ENCODE peak calls at places on chromosomes 11 and 22, in ten cellular contexts. S is small intestine; G is kidney epithelial cell; D is neuronal stem cell; K is prostate gland; B is NT2/D1; L is PC-3; M is naive thymus-derived CD4-positive, alpha-beta T cell; I is cardiac muscle cell; V is uterus. A is an unnamed sample.

GRCh38 chr11:90204832-90205646 is 17.8 kb downstream of the CHORDC1 start:
- DNase-seq in G (no peak), S (peak; percentile 56), B (no peak), V (no peak), M (no peak), K (no peak), L (peak; percentile 75), D (peak; percentile 54), I (peak; percentile 52), A (no peak)

GRCh38 chr22:48737461-48738203 is 1090.0 kb downstream of the BRD1 start:
- DNase-seq in D (no peak), B (no peak), K (no peak), L (no peak), I (no peak), G (no peak), M (no peak), V (no peak), S (no peak), A (no peak)

GRCh38 chr11:83998921-83999320 is 712.8 kb upstream of the CCDC90B start:
- DNase-seq in K (no peak), L (no peak), D (no peak), V (no peak), B (no peak), G (no peak), M (no peak), I (no peak), S (no peak), A (no peak)

GRCh38 chr11:120214581-120214980 is 3.7 kb downstream of the OAF start:
- DNase-seq in L (no peak), D (no peak), V (no peak), M (no peak), S (no peak), I (no peak), G (no peak), K (no peak), B (no peak), A (no peak)

GRCh38 chr11:105923814-105924213 is 98.2 kb downstream of the MSANTD4 start:
- DNase-seq in L (peak; percentile 80), D (no peak), K (no peak), V (no peak), S (no peak), G (no peak), M (no peak), I (no peak), B (no peak), A (no peak)

GRCh38 chr11:44630511-44631210 is 65.2 kb downstream of the CD82 start:
- DNase-seq in D (no peak), L (no peak), B (no peak), M (no peak), K (peak; percentile 2), G (no peak), V (peak; percentile 10), S (no peak), I (no peak), A (peak; percentile 5)

GRCh38 chr11:44978279-44978960 is 27.7 kb upstream of the TP53I11 start:
- DNase-seq in S (no peak), M (no peak), B (no peak), K (no peak), L (no peak), G (no peak), D (no peak), I (no peak), V (no peak), A (no peak)

GRCh38 chr22:31094741-31095140 is 12.6 kb downstream of the SELENOM start:
- DNase-seq in B (no peak), D (no peak), M (no peak), G (no peak), S (no peak), K (no peak), L (no peak), V (no peak), I (no peak), A (no peak)

GRCh38 chr11:131744847-131745246 is 374.4 kb downstream of the NTM start:
- DNase-seq in G (no peak), D (no peak), I (no peak), S (no peak), V (no peak), M (no peak), K (no peak), L (peak; percentile 39), B (no peak), A (no peak)

GRCh38 chr22:26777402-26777801 is 120.0 kb downstream of the MIAT start:
- DNase-seq in L (peak; percentile 5), G (no peak), I (no peak), B (peak; percentile 78), M (no peak), V (no peak), K (no peak), S (no peak), D (no peak), A (no peak)

GRCh38 chr11:2137202-2138071 is 1.8 kb downstream of the IGF2 start:
- DNase-seq in I (peak; percentile 89), K (peak; percentile 43), B (no peak), V (peak; percentile 71), L (peak; percentile 49), M (no peak), G (no peak), S (no peak), D (peak; percentile 80), A (peak; percentile 46)

GRCh38 chr11:27485930-27486773 is 13.6 kb upstream of the LGR4 start:
- DNase-seq in L (peak; percentile 85), G (no peak), I (peak; percentile 64), V (peak; percentile 42), M (no peak), B (no peak), D (peak; percentile 56), K (peak; percentile 59), S (peak; percentile 73), A (peak; percentile 61)

GRCh38 chr22:46280999-46281623 is 13.3 kb downstream of the TTC38 start:
- DNase-seq in B (no peak), G (no peak), M (no peak), I (no peak), V (no peak), L (no peak), D (no peak), K (no peak), S (peak; percentile 21), A (no peak)
- H3K36me3 ChIP-seq in B (peaks cover 73% of the 10 kb centered on the region), G (peaks cover 4% of the 10 kb centered on the region), M (no peaks in the 10 kb centered on the region), I (peaks cover 25% of the 10 kb centered on the region), V (no peaks in the 10 kb centered on the region), L (peaks cover 1% of the 10 kb centered on the region), D (peaks cover 89% of the 10 kb centered on the region), K (no peaks in the 10 kb centered on the region), S (peaks cover 53% of the 10 kb centered on the region), A (peaks cover 54% of the 10 kb centered on the region)

DNA sequence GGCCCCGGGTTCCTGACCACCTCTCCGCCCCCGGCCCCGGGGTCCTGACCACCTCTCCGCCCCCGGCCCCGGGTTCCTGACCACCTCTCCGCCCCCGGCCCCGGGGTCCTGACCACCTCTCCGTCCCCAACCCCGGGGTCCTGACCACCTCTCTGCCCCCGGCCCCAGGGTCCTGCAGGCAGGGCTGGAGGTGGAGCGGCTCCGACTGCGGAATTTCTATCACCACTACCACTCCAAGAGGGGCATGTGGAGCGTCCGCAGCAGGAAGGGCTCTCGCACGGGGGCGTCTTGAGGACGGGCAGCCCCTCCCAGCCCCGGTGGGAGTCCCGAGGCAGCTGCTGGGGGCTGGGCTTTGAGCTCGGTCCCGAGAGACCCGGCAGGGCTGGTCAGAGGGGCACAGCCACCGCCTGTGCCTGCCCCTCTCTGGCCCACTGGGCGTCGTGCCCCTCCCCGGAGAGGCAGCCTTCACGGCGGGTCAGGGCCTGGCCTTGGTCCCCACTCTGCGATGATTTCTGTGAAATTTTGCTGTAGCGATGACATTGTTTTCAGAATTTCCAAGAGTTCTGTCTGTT is 12.3 kb downstream of the B4GALNT4 start:
- DNase-seq in D (no peak), L (no peak), S (no peak), I (no peak), K (no peak), G (no peak), B (no peak), M (no peak), V (no peak), A (no peak)
- H3K4me3 ChIP-seq in D (no peak overlapping the region), L (no peak overlapping the region), S (no peak overlapping the region), I (no peak overlapping the region), K (no peak overlapping the region), G (no peak overlapping the region), B (no peak overlapping the region), M (no peak overlapping the region), V (no peak overlapping the region), A (no peak overlapping the region)

GRCh38 chr22:46798041-46798365 is 35.6 kb downstream of the TBC1D22A start:
- DNase-seq in V (no peak), I (no peak), S (no peak), L (no peak), D (no peak), K (no peak), G (no peak), B (no peak), M (no peak), A (no peak)

GRCh38 chr22:46797355-46797754 is 34.9 kb downstream of the TBC1D22A start:
- DNase-seq in V (no peak), B (no peak), L (peak; percentile 9), D (no peak), S (peak; percentile 9), G (no peak), I (peak; percentile 41), M (no peak), K (no peak), A (no peak)

GRCh38 chr22:46799626-46800025 is 37.2 kb downstream of the TBC1D22A start:
- DNase-seq in D (no peak), M (no peak), G (no peak), B (no peak), V (no peak), K (no peak), I (no peak), L (no peak), S (no peak), A (no peak)

GRCh38 chr22:46800102-46800857 is 37.8 kb downstream of the TBC1D22A start:
- DNase-seq in G (no peak), I (no peak), K (no peak), V (no peak), L (no peak), M (no peak), S (no peak), D (no peak), B (no peak), A (no peak)

DNA sequence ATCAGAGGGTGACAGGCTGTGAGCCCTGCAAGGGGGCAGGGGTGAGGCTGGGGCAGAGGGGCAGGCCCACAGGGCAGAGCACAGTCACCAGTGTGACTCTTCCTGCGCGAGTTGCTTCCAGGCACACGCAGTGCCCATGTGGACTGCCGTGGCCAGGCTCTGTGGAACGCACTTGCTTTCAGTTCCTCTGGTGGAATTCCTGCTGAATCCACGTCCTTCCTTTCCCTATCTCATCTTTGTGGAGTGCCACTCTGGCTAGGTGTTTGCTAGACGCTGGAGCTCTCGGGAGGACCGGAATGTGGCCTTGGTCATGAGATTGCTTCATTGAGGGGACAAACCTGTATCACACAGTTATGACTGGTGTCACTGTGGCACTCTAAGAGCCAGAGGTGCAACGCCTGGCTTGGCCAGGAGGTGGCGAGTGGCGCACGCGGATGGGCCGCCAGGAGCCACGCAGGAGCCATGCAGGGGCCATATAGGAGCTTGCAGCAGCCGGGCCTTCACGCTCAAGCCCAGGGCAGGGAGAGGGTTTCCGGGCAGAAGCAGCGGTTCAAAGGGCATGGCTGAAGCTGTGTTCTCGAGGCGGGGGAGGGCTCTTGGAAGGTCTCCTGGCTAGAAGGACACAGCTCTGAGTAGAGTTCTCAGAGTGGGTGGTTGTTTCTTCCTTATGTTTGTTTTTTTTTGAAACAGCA is 36.1 kb downstream of the TBC1D22A start:
- DNase-seq in M (peak; percentile 78), K (no peak), G (no peak), D (peak; percentile 55), L (peak; percentile 79), I (peak; percentile 83), V (peak; percentile 55), B (peak; percentile 36), S (peak; percentile 84), A (peak; percentile 81)
- H3K36me3 ChIP-seq in M (peaks cover 6% of the 10 kb centered on the region), K (no peaks in the 10 kb centered on the region), G (peaks cover 1% of the 10 kb centered on the region), D (peaks cover 51% of the 10 kb centered on the region), L (no peaks in the 10 kb centered on the region), I (peaks cover 3% of the 10 kb centered on the region), V (no peaks in the 10 kb centered on the region), B (peaks cover 62% of the 10 kb centered on the region), S (peaks cover 27% of the 10 kb centered on the region), A (no peaks in the 10 kb centered on the region)

GRCh38 chr22:24716602-24717001 is 57.9 kb downstream of the PIWIL3 start:
- DNase-seq in M (no peak), I (no peak), S (no peak), D (no peak), K (no peak), V (no peak), G (no peak), B (no peak), L (no peak), A (no peak)
- H3K4me3 ChIP-seq in M (no peak overlapping the region), I (no peak overlapping the region), S (no peak overlapping the region), D (no peak overlapping the region), K (no peak overlapping the region), V (no peak overlapping the region), G (no peak overlapping the region), B (no peak overlapping the region), L (no peak overlapping the region), A (no peak overlapping the region)

A was measured in body of pancreas.